ENCODE peak calls at places on chromosome 6, in eight cellular contexts. One of them, this sample, is unnamed.

GRCh38 chr6:6931047-6932025 is 176.4 kb upstream of the RREB1 start:
- DNase-seq in SW480: no peak
- DNase-seq in SW 1271: no peak
- DNase-seq in globus pallidus: no peak
- DNase-seq in AG09309: no peak
- DNase-seq in COR-L47: no peak
- DNase-seq in B cell: no peak
- DNase-seq in nephron progenitor cell: no peak
- DNase-seq in this sample: no peak

GRCh38 chr6:155190667-155191066 is 73.1 kb upstream of the CLDN20 start:
- DNase-seq in SW480: no peak
- DNase-seq in SW 1271: no peak
- DNase-seq in globus pallidus: no peak
- DNase-seq in AG09309: no peak
- DNase-seq in COR-L47: no peak
- DNase-seq in B cell: no peak
- DNase-seq in nephron progenitor cell: no peak
- DNase-seq in this sample: no peak

GRCh38 chr6:43221046-43221773 is 8.1 kb downstream of the DNPH1 start:
- DNase-seq in SW480: no peak
- DNase-seq in SW 1271: no peak
- DNase-seq in globus pallidus: no peak
- DNase-seq in AG09309: no peak
- DNase-seq in COR-L47: no peak
- DNase-seq in B cell: no peak
- DNase-seq in nephron progenitor cell: no peak
- DNase-seq in this sample: no peak

GRCh38 chr6:118719351-118720124 is 68.1 kb upstream of the CEP85L start:
- DNase-seq in SW480: no peak
- DNase-seq in SW 1271: no peak
- DNase-seq in globus pallidus: no peak
- DNase-seq in AG09309: no peak
- DNase-seq in COR-L47: no peak
- DNase-seq in B cell: peak; percentile 34
- DNase-seq in nephron progenitor cell: no peak
- DNase-seq in this sample: no peak

GRCh38 chr6:108116781-108117426 is 42.4 kb upstream of the OSTM1 start:
- DNase-seq in SW480: no peak
- DNase-seq in SW 1271: no peak
- DNase-seq in globus pallidus: no peak
- DNase-seq in AG09309: no peak
- DNase-seq in COR-L47: no peak
- DNase-seq in B cell: peak; percentile 51
- DNase-seq in nephron progenitor cell: peak; percentile 12
- DNase-seq in this sample: no peak

GRCh38 chr6:30169658-30170614 is 6.6 kb downstream of the TRIM15 start:
- DNase-seq in SW480: peak; percentile 57
- DNase-seq in SW 1271: peak; percentile 61
- DNase-seq in globus pallidus: peak; percentile 17
- DNase-seq in AG09309: peak; percentile 14
- DNase-seq in COR-L47: no peak
- DNase-seq in B cell: peak; percentile 52
- DNase-seq in nephron progenitor cell: no peak
- DNase-seq in this sample: peak; percentile 70

GRCh38 chr6:168056892-168057527 is 22.0 kb downstream of the FRMD1 start:
- DNase-seq in SW480: no peak
- DNase-seq in SW 1271: no peak
- DNase-seq in globus pallidus: no peak
- DNase-seq in AG09309: no peak
- DNase-seq in COR-L47: no peak
- DNase-seq in B cell: no peak
- DNase-seq in nephron progenitor cell: no peak
- DNase-seq in this sample: no peak

GRCh38 chr6:144334150-144334708 is 49.1 kb downstream of the UTRN start:
- DNase-seq in SW480: no peak
- DNase-seq in SW 1271: no peak
- DNase-seq in globus pallidus: no peak
- DNase-seq in AG09309: no peak
- DNase-seq in COR-L47: no peak
- DNase-seq in B cell: peak; percentile 59
- DNase-seq in nephron progenitor cell: no peak
- DNase-seq in this sample: no peak

GRCh38 chr6:134351615-134352474 is 33.9 kb upstream of the SGK1 start:
- DNase-seq in SW480: no peak
- DNase-seq in SW 1271: no peak
- DNase-seq in globus pallidus: no peak
- DNase-seq in AG09309: no peak
- DNase-seq in COR-L47: no peak
- DNase-seq in B cell: no peak
- DNase-seq in nephron progenitor cell: peak; percentile 11
- DNase-seq in this sample: no peak

GRCh38 chr6:162100091-162100490 is 627.5 kb downstream of the PRKN start:
- DNase-seq in SW480: no peak
- DNase-seq in SW 1271: no peak
- DNase-seq in globus pallidus: no peak
- DNase-seq in AG09309: no peak
- DNase-seq in COR-L47: no peak
- DNase-seq in B cell: no peak
- DNase-seq in nephron progenitor cell: no peak
- DNase-seq in this sample: no peak

GRCh38 chr6:142377112-142377848 is 75.5 kb downstream of the ADGRG6 start:
- DNase-seq in SW480: peak; percentile 46
- DNase-seq in SW 1271: peak; percentile 76
- DNase-seq in globus pallidus: no peak
- DNase-seq in AG09309: no peak
- DNase-seq in COR-L47: peak; percentile 14
- DNase-seq in B cell: no peak
- DNase-seq in nephron progenitor cell: peak; percentile 33
- DNase-seq in this sample: peak; percentile 73

GRCh38 chr6:166586424-166587156 is at the start of gene RAMACL:
- DNase-seq in SW480: peak; percentile 30
- DNase-seq in SW 1271: peak; percentile 12
- DNase-seq in globus pallidus: no peak
- DNase-seq in AG09309: no peak
- DNase-seq in COR-L47: no peak
- DNase-seq in B cell: peak; percentile 83
- DNase-seq in nephron progenitor cell: peak; percentile 26
- DNase-seq in this sample: peak; percentile 4

GRCh38 chr6:98560418-98560817 is 274.0 kb upstream of the POU3F2 start:
- DNase-seq in SW480: no peak
- DNase-seq in SW 1271: no peak
- DNase-seq in globus pallidus: no peak
- DNase-seq in AG09309: no peak
- DNase-seq in COR-L47: no peak
- DNase-seq in B cell: no peak
- DNase-seq in nephron progenitor cell: no peak
- DNase-seq in this sample: no peak

GRCh38 chr6:25237579-25237978 is 41.6 kb upstream of the CARMIL1 start:
- DNase-seq in SW480: no peak
- DNase-seq in SW 1271: no peak
- DNase-seq in globus pallidus: no peak
- DNase-seq in AG09309: peak; percentile 39
- DNase-seq in COR-L47: no peak
- DNase-seq in B cell: no peak
- DNase-seq in nephron progenitor cell: no peak
- DNase-seq in this sample: no peak

GRCh38 chr6:135021310-135022049 is 33.1 kb downstream of the HBS1L start:
- DNase-seq in SW480: no peak
- DNase-seq in SW 1271: no peak
- DNase-seq in globus pallidus: no peak
- DNase-seq in AG09309: no peak
- DNase-seq in COR-L47: no peak
- DNase-seq in B cell: no peak
- DNase-seq in nephron progenitor cell: no peak
- DNase-seq in this sample: no peak

GRCh38 chr6:149032599-149033405 is 284.7 kb upstream of the TAB2 start:
- DNase-seq in SW480: no peak
- DNase-seq in SW 1271: peak; percentile 19
- DNase-seq in globus pallidus: no peak
- DNase-seq in AG09309: peak; percentile 93
- DNase-seq in COR-L47: no peak
- DNase-seq in B cell: no peak
- DNase-seq in nephron progenitor cell: no peak
- DNase-seq in this sample: no peak

GRCh38 chr6:17224056-17224455 is 57.1 kb upstream of the RBM24 start:
- DNase-seq in SW480: no peak
- DNase-seq in SW 1271: no peak
- DNase-seq in globus pallidus: no peak
- DNase-seq in AG09309: peak; percentile 11
- DNase-seq in COR-L47: no peak
- DNase-seq in B cell: no peak
- DNase-seq in nephron progenitor cell: no peak
- DNase-seq in this sample: no peak